ENCODE peak calls at places on chromosome 19, in six cellular contexts. One of them, this sample, is unnamed.
A peak's percentile ranks its signal among the peaks of the same experiment; 100 is the strongest.

GRCh38 chr19:1223018-1223855 is 14.6 kb downstream of the CBARP start:
- DNase-seq in neuronal stem cell: no peak
- DNase-seq in IMR-90: peak; percentile 42
- DNase-seq in H9: peak; percentile 81
- DNase-seq in mesenchymal stem cell: no peak
- DNase-seq in H1: peak; percentile 80
- DNase-seq in this sample: peak; percentile 35

GRCh38 chr19:39631626-39632025 is 24.1 kb upstream of the LGALS16 start:
- DNase-seq in neuronal stem cell: no peak
- DNase-seq in IMR-90: no peak
- DNase-seq in H9: no peak
- DNase-seq in mesenchymal stem cell: no peak
- DNase-seq in H1: no peak
- DNase-seq in this sample: peak; percentile 52

GRCh38 chr19:52248256-52248655 is 21.1 kb upstream of the ZNF766 start:
- DNase-seq in neuronal stem cell: no peak
- DNase-seq in IMR-90: peak; percentile 33
- DNase-seq in H9: peak; percentile 62
- DNase-seq in mesenchymal stem cell: peak; percentile 36
- DNase-seq in H1: peak; percentile 56
- DNase-seq in this sample: peak; percentile 72

GRCh38 chr19:31518626-31519025 is 169.4 kb upstream of the TSHZ3 start:
- DNase-seq in neuronal stem cell: no peak
- DNase-seq in IMR-90: no peak
- DNase-seq in H9: no peak
- DNase-seq in mesenchymal stem cell: peak; percentile 59
- DNase-seq in H1: peak; percentile 38
- DNase-seq in this sample: peak; percentile 66

GRCh38 chr19:7637374-7638256 is 705 bp downstream of the STXBP2 start:
- DNase-seq in neuronal stem cell: no peak
- DNase-seq in IMR-90: no peak
- DNase-seq in H9: no peak
- DNase-seq in mesenchymal stem cell: peak; percentile 16
- DNase-seq in H1: no peak
- DNase-seq in this sample: peak; percentile 46

GRCh38 chr19:35977446-35978222 is 17.4 kb upstream of the SDHAF1 start:
- DNase-seq in neuronal stem cell: no peak
- DNase-seq in IMR-90: no peak
- DNase-seq in H9: peak; percentile 90
- DNase-seq in mesenchymal stem cell: no peak
- DNase-seq in H1: peak; percentile 86
- DNase-seq in this sample: no peak

GRCh38 chr19:51158474-51159129 is 16.5 kb downstream of the SIGLEC7 start:
- DNase-seq in neuronal stem cell: peak; percentile 31
- DNase-seq in IMR-90: peak; percentile 7
- DNase-seq in H9: peak; percentile 80
- DNase-seq in mesenchymal stem cell: peak; percentile 21
- DNase-seq in H1: peak; percentile 95
- DNase-seq in this sample: peak; percentile 39

GRCh38 chr19:56953411-56953810 is 112.9 kb upstream of the PEG3 start:
- DNase-seq in neuronal stem cell: no peak
- DNase-seq in IMR-90: no peak
- DNase-seq in H9: no peak
- DNase-seq in mesenchymal stem cell: no peak
- DNase-seq in H1: no peak
- DNase-seq in this sample: no peak

GRCh38 chr19:32406161-32407003 is 812 bp downstream of the DPY19L3 start:
- DNase-seq in neuronal stem cell: no peak
- DNase-seq in IMR-90: no peak
- DNase-seq in H9: no peak
- DNase-seq in mesenchymal stem cell: peak; percentile 38
- DNase-seq in H1: no peak
- DNase-seq in this sample: peak; percentile 40

GRCh38 chr19:45507864-45508680 is 793 bp downstream of the VASP start:
- DNase-seq in neuronal stem cell: no peak
- DNase-seq in IMR-90: no peak
- DNase-seq in H9: peak; percentile 88
- DNase-seq in mesenchymal stem cell: peak; percentile 28
- DNase-seq in H1: peak; percentile 80
- DNase-seq in this sample: peak; percentile 86

GRCh38 chr19:3213159-3213558 is 11.3 kb upstream of the CELF5 start:
- DNase-seq in neuronal stem cell: no peak
- DNase-seq in IMR-90: no peak
- DNase-seq in H9: no peak
- DNase-seq in mesenchymal stem cell: no peak
- DNase-seq in H1: no peak
- DNase-seq in this sample: no peak
- H4K91ac ChIP-seq in neuronal stem cell: no peak overlapping the region
- H4K91ac ChIP-seq in IMR-90: no peak overlapping the region
- H4K91ac ChIP-seq in H9: no peak overlapping the region
- H4K91ac ChIP-seq in mesenchymal stem cell: no peak overlapping the region
- H4K91ac ChIP-seq in H1: no peak overlapping the region
- H4K91ac ChIP-seq in this sample: no peak overlapping the region

DNA sequence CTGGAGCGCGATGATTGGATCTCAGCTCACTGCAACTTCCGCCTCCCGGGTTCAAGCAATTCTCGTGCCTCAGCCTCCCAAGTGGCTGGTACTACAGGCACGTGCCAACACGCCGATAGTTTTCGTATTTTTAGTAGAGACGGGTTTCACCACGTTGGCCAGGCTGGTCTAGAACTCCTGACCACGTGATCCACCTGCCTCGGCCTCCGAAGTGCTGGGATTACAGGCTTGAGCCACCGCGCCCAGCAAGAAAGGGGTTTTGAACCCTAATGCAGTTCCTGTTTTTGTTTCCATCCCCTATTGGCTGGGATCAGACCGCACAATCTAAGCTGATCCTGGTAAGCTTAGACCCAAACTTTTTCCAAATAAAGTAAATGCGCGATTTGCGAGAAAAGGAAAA is 898 bp downstream of the ZNF626 start:
- DNase-seq in neuronal stem cell: no peak
- DNase-seq in IMR-90: no peak
- DNase-seq in H9: peak; percentile 40
- DNase-seq in mesenchymal stem cell: peak; percentile 8
- DNase-seq in H1: no peak
- DNase-seq in this sample: no peak
- H2AFZ ChIP-seq in neuronal stem cell: peak overlapping the region; percentile 90
- H2AFZ ChIP-seq in IMR-90: no peak overlapping the region
- H2AFZ ChIP-seq in H9: no peak overlapping the region
- H2AFZ ChIP-seq in mesenchymal stem cell: no peak overlapping the region
- H2AFZ ChIP-seq in H1: no peak overlapping the region
- H2AFZ ChIP-seq in this sample: no peak overlapping the region

GRCh38 chr19:34173145-34173956 is 1.0 kb downstream of the LSM14A start:
- DNase-seq in neuronal stem cell: peak; percentile 64
- DNase-seq in IMR-90: peak; percentile 27
- DNase-seq in H9: peak; percentile 65
- DNase-seq in mesenchymal stem cell: peak; percentile 53
- DNase-seq in H1: peak; percentile 55
- DNase-seq in this sample: peak; percentile 95
- H2BK5ac ChIP-seq in neuronal stem cell: peak overlapping the region; percentile 97
- H2BK5ac ChIP-seq in IMR-90: peak overlapping the region; percentile 98
- H2BK5ac ChIP-seq in H9: no peak overlapping the region
- H2BK5ac ChIP-seq in mesenchymal stem cell: peak overlapping the region; percentile 99
- H2BK5ac ChIP-seq in H1: peak overlapping the region; percentile 99
- H2BK5ac ChIP-seq in this sample: peak overlapping the region; percentile 99

GRCh38 chr19:42427313-42427712 is at the start of gene LIPE:
- DNase-seq in neuronal stem cell: no peak
- DNase-seq in IMR-90: no peak
- DNase-seq in H9: no peak
- DNase-seq in mesenchymal stem cell: peak; percentile 71
- DNase-seq in H1: no peak
- DNase-seq in this sample: no peak
- H4K91ac ChIP-seq in neuronal stem cell: no peak within 1 kb of the TSS
- H4K91ac ChIP-seq in IMR-90: no peak within 1 kb of the TSS
- H4K91ac ChIP-seq in H9: no peak within 1 kb of the TSS
- H4K91ac ChIP-seq in mesenchymal stem cell: no peak within 1 kb of the TSS
- H4K91ac ChIP-seq in H1: no peak within 1 kb of the TSS
- H4K91ac ChIP-seq in this sample: no peak within 1 kb of the TSS

GRCh38 chr19:19461306-19461670 is 54.1 kb downstream of the TSSK6 start:
- DNase-seq in neuronal stem cell: no peak
- DNase-seq in IMR-90: no peak
- DNase-seq in H9: no peak
- DNase-seq in mesenchymal stem cell: no peak
- DNase-seq in H1: no peak
- DNase-seq in this sample: peak; percentile 48

GRCh38 chr19:19460761-19461265 is 54.5 kb downstream of the TSSK6 start:
- DNase-seq in neuronal stem cell: no peak
- DNase-seq in IMR-90: peak; percentile 30
- DNase-seq in H9: peak; percentile 59
- DNase-seq in mesenchymal stem cell: peak; percentile 57
- DNase-seq in H1: no peak
- DNase-seq in this sample: peak; percentile 12

GRCh38 chr19:19460258-19460731 is 54.8 kb downstream of the GATAD2A start:
- DNase-seq in neuronal stem cell: no peak
- DNase-seq in IMR-90: peak; percentile 40
- DNase-seq in H9: no peak
- DNase-seq in mesenchymal stem cell: peak; percentile 43
- DNase-seq in H1: no peak
- DNase-seq in this sample: peak; percentile 25

GRCh38 chr19:19459099-19459498 is 53.6 kb downstream of the GATAD2A start:
- DNase-seq in neuronal stem cell: no peak
- DNase-seq in IMR-90: peak; percentile 73
- DNase-seq in H9: no peak
- DNase-seq in mesenchymal stem cell: peak; percentile 86
- DNase-seq in H1: no peak
- DNase-seq in this sample: no peak

DNA sequence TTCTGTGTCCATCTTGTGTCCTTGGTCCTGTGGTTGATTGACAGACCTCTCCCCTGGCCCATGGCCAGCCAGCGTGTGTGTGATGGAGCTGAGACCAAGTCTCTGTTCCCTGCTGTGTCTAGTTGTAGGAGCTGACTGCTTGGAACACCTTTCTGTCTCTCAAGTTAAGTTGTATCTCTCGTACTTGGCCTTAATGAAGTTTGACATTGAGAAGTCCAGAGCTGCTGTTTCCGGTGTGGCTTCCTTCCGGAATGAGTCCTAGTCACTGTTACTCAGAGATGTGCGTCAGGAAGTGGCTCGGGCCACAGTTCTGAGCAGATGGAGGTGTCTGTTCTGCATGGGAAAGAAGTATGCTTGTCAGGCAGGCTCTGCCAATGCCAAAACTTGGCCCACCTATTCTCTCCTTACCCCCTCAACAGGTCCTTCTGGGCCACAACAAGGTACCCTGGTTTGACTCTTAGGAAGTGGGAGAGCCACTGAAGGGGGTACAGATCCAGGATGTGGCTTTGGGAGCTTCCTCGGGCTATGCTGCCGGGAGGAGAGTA is 54.3 kb downstream of the GATAD2A start:
- DNase-seq in neuronal stem cell: no peak
- DNase-seq in IMR-90: peak; percentile 87
- DNase-seq in H9: no peak
- DNase-seq in mesenchymal stem cell: peak; percentile 89
- DNase-seq in H1: no peak
- DNase-seq in this sample: peak; percentile 29
- H2AFZ ChIP-seq in neuronal stem cell: no peak overlapping the region
- H2AFZ ChIP-seq in IMR-90: peak overlapping the region; percentile 41
- H2AFZ ChIP-seq in H9: no peak overlapping the region
- H2AFZ ChIP-seq in mesenchymal stem cell: no peak overlapping the region
- H2AFZ ChIP-seq in H1: no peak overlapping the region
- H2AFZ ChIP-seq in this sample: no peak overlapping the region

GRCh38 chr19:47227347-47228167 is 3.4 kb downstream of the BBC3 start:
- DNase-seq in neuronal stem cell: peak; percentile 96
- DNase-seq in IMR-90: peak; percentile 94
- DNase-seq in H9: peak; percentile 99
- DNase-seq in mesenchymal stem cell: peak; percentile 98
- DNase-seq in H1: peak; percentile 94
- DNase-seq in this sample: peak; percentile 83
- H2BK5ac ChIP-seq in neuronal stem cell: peak overlapping the region; percentile 96
- H2BK5ac ChIP-seq in IMR-90: peak overlapping the region; percentile 90
- H2BK5ac ChIP-seq in H9: no peak overlapping the region
- H2BK5ac ChIP-seq in mesenchymal stem cell: peak overlapping the region; percentile 85
- H2BK5ac ChIP-seq in H1: peak overlapping the region; percentile 96
- H2BK5ac ChIP-seq in this sample: peak overlapping the region; percentile 64

GRCh38 chr19:6378498-6378897 is 2.8 kb upstream of the PSPN start:
- DNase-seq in neuronal stem cell: no peak
- DNase-seq in IMR-90: no peak
- DNase-seq in H9: no peak
- DNase-seq in mesenchymal stem cell: no peak
- DNase-seq in H1: no peak
- DNase-seq in this sample: no peak

GRCh38 chr19:6387372-6387771 is 5.6 kb downstream of the GTF2F1 start:
- DNase-seq in neuronal stem cell: no peak
- DNase-seq in IMR-90: no peak
- DNase-seq in H9: no peak
- DNase-seq in mesenchymal stem cell: no peak
- DNase-seq in H1: no peak
- DNase-seq in this sample: no peak

GRCh38 chr19:6379744-6380143 is 4.0 kb upstream of the PSPN start:
- DNase-seq in neuronal stem cell: no peak
- DNase-seq in IMR-90: no peak
- DNase-seq in H9: no peak
- DNase-seq in mesenchymal stem cell: no peak
- DNase-seq in H1: no peak
- DNase-seq in this sample: no peak

GRCh38 chr19:6381030-6381750 is 5.5 kb upstream of the PSPN start:
- DNase-seq in neuronal stem cell: no peak
- DNase-seq in IMR-90: no peak
- DNase-seq in H9: no peak
- DNase-seq in mesenchymal stem cell: no peak
- DNase-seq in H1: no peak
- DNase-seq in this sample: no peak

DNA sequence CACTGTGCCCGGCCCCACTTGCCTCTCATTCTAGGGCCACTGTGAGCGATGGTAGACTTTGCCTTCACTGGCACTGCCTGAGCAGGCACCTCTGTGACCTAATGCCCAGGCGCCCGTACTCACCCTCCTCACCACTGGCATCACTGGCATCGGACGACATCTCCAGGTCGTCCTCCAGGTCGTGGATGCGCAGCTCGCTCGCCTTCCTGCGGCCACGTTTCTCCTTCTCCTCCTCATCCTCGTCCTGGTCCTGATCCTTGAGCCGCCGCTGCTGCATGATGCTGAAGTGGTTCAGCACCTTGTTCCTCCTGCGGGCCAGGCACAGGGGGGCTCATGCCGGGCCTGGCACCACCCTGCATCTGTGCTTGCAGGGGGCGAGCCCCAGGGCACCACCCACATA is 7.5 kb upstream of the PSPN start:
- DNase-seq in neuronal stem cell: no peak
- DNase-seq in IMR-90: no peak
- DNase-seq in H9: no peak
- DNase-seq in mesenchymal stem cell: no peak
- DNase-seq in H1: no peak
- DNase-seq in this sample: no peak
- H4K91ac ChIP-seq in neuronal stem cell: no peak overlapping the region
- H4K91ac ChIP-seq in IMR-90: no peak overlapping the region
- H4K91ac ChIP-seq in H9: no peak overlapping the region
- H4K91ac ChIP-seq in mesenchymal stem cell: no peak overlapping the region
- H4K91ac ChIP-seq in H1: no peak overlapping the region
- H4K91ac ChIP-seq in this sample: no peak overlapping the region